ENCODE peak calls at places on chromosomes 7 and 10, in eight cellular contexts. H, P, N, V, Z, A, C and F are unnamed samples.

GRCh38 chr10:58326967-58327381 is 7.8 kb upstream of the UBE2D1 start:
- DNase-seq in C (no peak), A (no peak), Z (peak), V (peak), H (no peak), N (no peak), P (no peak), F (no peak)

GRCh38 chr10:64396105-64396504 is 874.9 kb downstream of the REEP3 start:
- DNase-seq in Z (peak), V (peak), A (no peak), H (no peak), C (no peak), P (peak), N (no peak), F (peak)

GRCh38 chr7:1388021-1388704 is 71.1 kb downstream of the MICALL2 start:
- DNase-seq in Z (no peak), V (no peak), P (no peak), C (no peak), A (no peak), N (no peak), H (no peak), F (no peak)

GRCh38 chr7:158404031-158404761 is 183.4 kb downstream of the PTPRN2 start:
- DNase-seq in Z (no peak), A (no peak), C (no peak), P (no peak), H (no peak), V (no peak), N (no peak), F (no peak)

GRCh38 chr7:14691597-14692203 is 210.9 kb downstream of the DGKB start:
- DNase-seq in A (peak), P (peak), Z (peak), C (no peak), V (peak), H (peak), N (no peak), F (peak)

GRCh38 chr10:26737730-26738129 is 40.2 kb downstream of the PDSS1 start:
- DNase-seq in Z (peak), H (no peak), V (peak), C (peak), N (no peak), A (peak), P (peak), F (no peak)

GRCh38 chr10:119250641-119251314 is 43.4 kb downstream of the GRK5 start:
- DNase-seq in P (peak), Z (peak), H (no peak), A (no peak), V (peak), C (no peak), N (no peak), F (peak)

GRCh38 chr10:99873846-99874245 is 91.4 kb downstream of the ABCC2 start:
- DNase-seq in P (no peak), C (no peak), Z (no peak), A (no peak), N (no peak), H (no peak), V (no peak), F (no peak)

GRCh38 chr10:58698777-58699356 is 186.2 kb downstream of the BICC1 start:
- DNase-seq in N (no peak), V (peak), Z (peak), C (no peak), P (peak), H (no peak), A (no peak), F (peak)

GRCh38 chr7:43038229-43038628 is 74.2 kb upstream of the HECW1 start:
- DNase-seq in C (no peak), V (peak), Z (peak), H (no peak), A (no peak), N (no peak), P (peak), F (peak)

GRCh38 chr10:111221682-111222470 is 145.0 kb downstream of the ADRA2A start:
- DNase-seq in Z (no peak), C (no peak), P (no peak), V (no peak), N (no peak), H (no peak), A (no peak), F (no peak)

GRCh38 chr10:117980216-117980615 is 66.5 kb downstream of the RAB11FIP2 start:
- DNase-seq in H (no peak), V (peak), A (no peak), N (no peak), P (peak), Z (peak), C (no peak), F (peak)

GRCh38 chr10:86389441-86390193 is 23.0 kb upstream of the GRID1 start:
- DNase-seq in N (no peak), C (no peak), Z (no peak), V (peak), A (no peak), P (no peak), H (no peak), F (no peak)

GRCh38 chr10:14873090-14873760 is 5.4 kb upstream of the SUV39H2 start:
- DNase-seq in P (peak), C (no peak), V (peak), A (no peak), N (no peak), H (no peak), Z (peak), F (peak)

GRCh38 chr10:30878920-30879319 is 152.7 kb downstream of the ZNF438 start:
- DNase-seq in V (no peak), Z (no peak), N (no peak), H (no peak), C (no peak), P (no peak), A (no peak), F (no peak)

GRCh38 chr7:100568176-100568935 is 5.3 kb downstream of the SAP25 start:
- DNase-seq in N (no peak), A (no peak), V (no peak), H (no peak), C (no peak), P (no peak), Z (no peak), F (no peak)

GRCh38 chr7:19268737-19269136 is 123.5 kb upstream of the FERD3L start:
- DNase-seq in H (no peak), P (no peak), C (no peak), A (no peak), Z (peak), N (no peak), V (peak), F (no peak)

GRCh38 chr7:115145512-115145911 is 223.6 kb downstream of the MDFIC start:
- DNase-seq in A (no peak), Z (peak), H (no peak), V (peak), C (no peak), P (peak), N (no peak), F (no peak)

GRCh38 chr10:108439397-108439796 is 1274.9 kb upstream of the SORCS1 start:
- DNase-seq in P (no peak), V (peak), C (no peak), N (no peak), A (no peak), H (no peak), Z (peak), F (peak)

GRCh38 chr10:84140036-84140379 is 699 bp downstream of the GHITM start:
- DNase-seq in A (no peak), N (no peak), V (peak), Z (peak), C (no peak), H (no peak), P (peak), F (peak)

GRCh38 chr7:2812119-2812487 is 32.0 kb downstream of the GNA12 start:
- DNase-seq in N (no peak), P (no peak), V (peak), H (no peak), A (no peak), Z (peak), C (no peak), F (no peak)

GRCh38 chr7:101575168-101575567 is 53.9 kb downstream of the MYL10 start:
- DNase-seq in C (no peak), A (no peak), V (no peak), N (no peak), Z (no peak), P (no peak), H (no peak), F (no peak)

GRCh38 chr10:70542565-70542938 is 60.0 kb downstream of the PRF1 start:
- DNase-seq in P (no peak), N (no peak), C (no peak), A (no peak), Z (no peak), V (peak), H (no peak), F (no peak)

GRCh38 chr7:36016648-36017047 is 136.4 kb upstream of the EEPD1 start:
- DNase-seq in N (no peak), H (no peak), P (no peak), V (no peak), Z (no peak), A (no peak), C (no peak), F (no peak)

GRCh38 chr10:62127975-62128374 is 140.7 kb downstream of the RTKN2 start:
- DNase-seq in P (no peak), C (no peak), N (no peak), H (no peak), V (no peak), A (no peak), Z (no peak), F (no peak)

GRCh38 chr7:54189330-54189729 is 352.8 kb upstream of the VSTM2A start:
- DNase-seq in C (no peak), V (no peak), A (no peak), H (no peak), P (no peak), Z (no peak), N (no peak), F (peak)

GRCh38 chr7:108453320-108453719 is 2.9 kb downstream of the NRCAM start:
- DNase-seq in H (no peak), Z (no peak), C (no peak), N (no peak), P (no peak), A (no peak), V (no peak), F (no peak)

GRCh38 chr10:10490187-10490980 is 527.3 kb upstream of the CELF2 start:
- DNase-seq in P (no peak), A (no peak), C (no peak), Z (no peak), V (no peak), N (no peak), H (no peak), F (no peak)

GRCh38 chr7:157568785-157569584 is 232.2 kb downstream of the DNAJB6 start:
- DNase-seq in A (peak), V (peak), P (no peak), H (peak), C (peak), N (peak), Z (peak), F (peak)

GRCh38 chr7:139396323-139396951 is 36.7 kb downstream of the LUC7L2 start:
- DNase-seq in H (no peak), A (no peak), N (no peak), P (no peak), Z (peak), C (no peak), V (no peak), F (peak)

GRCh38 chr10:97399843-97400545 is 1.1 kb downstream of the RRP12 start:
- DNase-seq in Z (peak), P (peak), C (no peak), V (peak), N (peak), H (no peak), A (peak), F (peak)

GRCh38 chr10:3097160-3097559 is 29.8 kb downstream of the PFKP start:
- DNase-seq in V (no peak), N (no peak), C (no peak), P (no peak), A (no peak), H (no peak), Z (no peak), F (no peak)

GRCh38 chr7:27187702-27188665 is 3.0 kb upstream of the HOXA11 start:
- DNase-seq in H (no peak), Z (no peak), V (peak), N (no peak), C (no peak), P (peak), A (no peak), F (peak)

GRCh38 chr7:91055219-91055618 is 209.0 kb upstream of the FZD1 start:
- DNase-seq in H (no peak), P (no peak), N (no peak), A (no peak), V (no peak), Z (no peak), C (no peak), F (no peak)

GRCh38 chr10:69506487-69506833 is 55.2 kb downstream of the TSPAN15 start:
- DNase-seq in A (no peak), V (no peak), H (no peak), Z (no peak), N (no peak), P (no peak), C (no peak), F (no peak)

GRCh38 chr7:130740617-130741016 is 6.6 kb upstream of the KLF14 start:
- DNase-seq in P (no peak), H (no peak), C (no peak), A (no peak), N (no peak), V (no peak), Z (no peak), F (no peak)